ENCODE peak calls at places on chromosomes 16 and 17, in nine cellular contexts. One of them, this sample, is unnamed.

GRCh38 chr17:48045270-48046001 is 2.7 kb upstream of the NFE2L1 start:
- DNase-seq in cardiac muscle cell: no peak
- DNase-seq in T47D: no peak
- DNase-seq in activated CD4-positive, alpha-beta T cell treated with anti-CD3 and anti-CD28 coated beads for 24 hours: no peak
- DNase-seq in fibroblast of mammary gland: peak
- DNase-seq in HEK293T: no peak
- DNase-seq in skeletal muscle cell: no peak
- DNase-seq in stimulated activated CD4-positive, alpha-beta T cell treated with anti-CD3 and anti-CD28 coated beads, Interleukin-2, amount 100 ng/mL, for 24 hours: no peak
- DNase-seq in HFFc6: no peak
- DNase-seq in this sample: no peak

GRCh38 chr17:16512011-16512410 is 20.0 kb upstream of the LRRC75A start:
- DNase-seq in cardiac muscle cell: no peak
- DNase-seq in T47D: no peak
- DNase-seq in activated CD4-positive, alpha-beta T cell treated with anti-CD3 and anti-CD28 coated beads for 24 hours: no peak
- DNase-seq in fibroblast of mammary gland: no peak
- DNase-seq in HEK293T: no peak
- DNase-seq in skeletal muscle cell: no peak
- DNase-seq in stimulated activated CD4-positive, alpha-beta T cell treated with anti-CD3 and anti-CD28 coated beads, Interleukin-2, amount 100 ng/mL, for 24 hours: no peak
- DNase-seq in HFFc6: no peak
- DNase-seq in this sample: no peak

GRCh38 chr16:88059701-88060386 is 108.6 kb downstream of the BANP start:
- DNase-seq in cardiac muscle cell: no peak
- DNase-seq in T47D: no peak
- DNase-seq in activated CD4-positive, alpha-beta T cell treated with anti-CD3 and anti-CD28 coated beads for 24 hours: no peak
- DNase-seq in fibroblast of mammary gland: no peak
- DNase-seq in HEK293T: no peak
- DNase-seq in skeletal muscle cell: no peak
- DNase-seq in stimulated activated CD4-positive, alpha-beta T cell treated with anti-CD3 and anti-CD28 coated beads, Interleukin-2, amount 100 ng/mL, for 24 hours: no peak
- DNase-seq in HFFc6: no peak
- DNase-seq in this sample: no peak

GRCh38 chr16:70658921-70659320 is 12.6 kb downstream of the IL34 start:
- DNase-seq in cardiac muscle cell: no peak
- DNase-seq in T47D: no peak
- DNase-seq in activated CD4-positive, alpha-beta T cell treated with anti-CD3 and anti-CD28 coated beads for 24 hours: no peak
- DNase-seq in fibroblast of mammary gland: no peak
- DNase-seq in HEK293T: no peak
- DNase-seq in skeletal muscle cell: no peak
- DNase-seq in stimulated activated CD4-positive, alpha-beta T cell treated with anti-CD3 and anti-CD28 coated beads, Interleukin-2, amount 100 ng/mL, for 24 hours: no peak
- DNase-seq in HFFc6: no peak
- DNase-seq in this sample: no peak

GRCh38 chr16:3256146-3256875 is at the start of gene MEFV:
- DNase-seq in cardiac muscle cell: no peak
- DNase-seq in T47D: no peak
- DNase-seq in activated CD4-positive, alpha-beta T cell treated with anti-CD3 and anti-CD28 coated beads for 24 hours: no peak
- DNase-seq in fibroblast of mammary gland: peak
- DNase-seq in HEK293T: no peak
- DNase-seq in skeletal muscle cell: no peak
- DNase-seq in stimulated activated CD4-positive, alpha-beta T cell treated with anti-CD3 and anti-CD28 coated beads, Interleukin-2, amount 100 ng/mL, for 24 hours: no peak
- DNase-seq in HFFc6: no peak
- DNase-seq in this sample: no peak

GRCh38 chr17:17348872-17349723 is 45.9 kb downstream of the NT5M start:
- DNase-seq in cardiac muscle cell: no peak
- DNase-seq in T47D: no peak
- DNase-seq in activated CD4-positive, alpha-beta T cell treated with anti-CD3 and anti-CD28 coated beads for 24 hours: no peak
- DNase-seq in fibroblast of mammary gland: no peak
- DNase-seq in HEK293T: no peak
- DNase-seq in skeletal muscle cell: no peak
- DNase-seq in stimulated activated CD4-positive, alpha-beta T cell treated with anti-CD3 and anti-CD28 coated beads, Interleukin-2, amount 100 ng/mL, for 24 hours: no peak
- DNase-seq in HFFc6: no peak
- DNase-seq in this sample: no peak

GRCh38 chr16:11030990-11031510 is 86.7 kb downstream of the CLEC16A start:
- DNase-seq in cardiac muscle cell: no peak
- DNase-seq in T47D: no peak
- DNase-seq in activated CD4-positive, alpha-beta T cell treated with anti-CD3 and anti-CD28 coated beads for 24 hours: no peak
- DNase-seq in fibroblast of mammary gland: no peak
- DNase-seq in HEK293T: no peak
- DNase-seq in skeletal muscle cell: no peak
- DNase-seq in stimulated activated CD4-positive, alpha-beta T cell treated with anti-CD3 and anti-CD28 coated beads, Interleukin-2, amount 100 ng/mL, for 24 hours: no peak
- DNase-seq in HFFc6: no peak
- DNase-seq in this sample: no peak

GRCh38 chr17:40854175-40854814 is 12.7 kb downstream of the KRT12 start:
- DNase-seq in cardiac muscle cell: no peak
- DNase-seq in T47D: no peak
- DNase-seq in activated CD4-positive, alpha-beta T cell treated with anti-CD3 and anti-CD28 coated beads for 24 hours: no peak
- DNase-seq in fibroblast of mammary gland: peak
- DNase-seq in HEK293T: no peak
- DNase-seq in skeletal muscle cell: peak
- DNase-seq in stimulated activated CD4-positive, alpha-beta T cell treated with anti-CD3 and anti-CD28 coated beads, Interleukin-2, amount 100 ng/mL, for 24 hours: no peak
- DNase-seq in HFFc6: peak
- DNase-seq in this sample: no peak

GRCh38 chr16:7013990-7014389 is 318.7 kb upstream of the RBFOX1 start:
- DNase-seq in cardiac muscle cell: peak
- DNase-seq in T47D: no peak
- DNase-seq in activated CD4-positive, alpha-beta T cell treated with anti-CD3 and anti-CD28 coated beads for 24 hours: no peak
- DNase-seq in fibroblast of mammary gland: peak
- DNase-seq in HEK293T: no peak
- DNase-seq in skeletal muscle cell: no peak
- DNase-seq in stimulated activated CD4-positive, alpha-beta T cell treated with anti-CD3 and anti-CD28 coated beads, Interleukin-2, amount 100 ng/mL, for 24 hours: no peak
- DNase-seq in HFFc6: no peak
- DNase-seq in this sample: no peak

GRCh38 chr17:54849660-54850059 is 51.0 kb upstream of the TOM1L1 start:
- DNase-seq in cardiac muscle cell: no peak
- DNase-seq in T47D: no peak
- DNase-seq in activated CD4-positive, alpha-beta T cell treated with anti-CD3 and anti-CD28 coated beads for 24 hours: no peak
- DNase-seq in fibroblast of mammary gland: no peak
- DNase-seq in HEK293T: no peak
- DNase-seq in skeletal muscle cell: no peak
- DNase-seq in stimulated activated CD4-positive, alpha-beta T cell treated with anti-CD3 and anti-CD28 coated beads, Interleukin-2, amount 100 ng/mL, for 24 hours: no peak
- DNase-seq in HFFc6: no peak
- DNase-seq in this sample: no peak

GRCh38 chr16:19840524-19841110 is 44.0 kb downstream of the GPRC5B start:
- DNase-seq in cardiac muscle cell: peak
- DNase-seq in T47D: no peak
- DNase-seq in activated CD4-positive, alpha-beta T cell treated with anti-CD3 and anti-CD28 coated beads for 24 hours: no peak
- DNase-seq in fibroblast of mammary gland: no peak
- DNase-seq in HEK293T: no peak
- DNase-seq in skeletal muscle cell: no peak
- DNase-seq in stimulated activated CD4-positive, alpha-beta T cell treated with anti-CD3 and anti-CD28 coated beads, Interleukin-2, amount 100 ng/mL, for 24 hours: no peak
- DNase-seq in HFFc6: no peak
- DNase-seq in this sample: no peak

GRCh38 chr17:6495450-6496115 is 51.3 kb downstream of the PIMREG start:
- DNase-seq in cardiac muscle cell: no peak
- DNase-seq in T47D: no peak
- DNase-seq in activated CD4-positive, alpha-beta T cell treated with anti-CD3 and anti-CD28 coated beads for 24 hours: no peak
- DNase-seq in fibroblast of mammary gland: no peak
- DNase-seq in HEK293T: no peak
- DNase-seq in skeletal muscle cell: no peak
- DNase-seq in stimulated activated CD4-positive, alpha-beta T cell treated with anti-CD3 and anti-CD28 coated beads, Interleukin-2, amount 100 ng/mL, for 24 hours: no peak
- DNase-seq in HFFc6: no peak
- DNase-seq in this sample: no peak

GRCh38 chr16:89920723-89921122 is 2.1 kb downstream of the MC1R start:
- DNase-seq in cardiac muscle cell: no peak
- DNase-seq in T47D: no peak
- DNase-seq in activated CD4-positive, alpha-beta T cell treated with anti-CD3 and anti-CD28 coated beads for 24 hours: no peak
- DNase-seq in fibroblast of mammary gland: peak
- DNase-seq in HEK293T: no peak
- DNase-seq in skeletal muscle cell: no peak
- DNase-seq in stimulated activated CD4-positive, alpha-beta T cell treated with anti-CD3 and anti-CD28 coated beads, Interleukin-2, amount 100 ng/mL, for 24 hours: no peak
- DNase-seq in HFFc6: peak
- DNase-seq in this sample: no peak